ENCODE peak calls at places on chromosome X, in four cellular contexts. C, R, D and V are unnamed samples.

GRCh38 chrX:153469811-153470410 is 465 bp downstream of the HAUS7 start:
- DNase-seq in C (peak), R (no peak), D (peak), V (peak)

GRCh38 chrX:16918979-16919378 is 27.5 kb upstream of the REPS2 start:
- DNase-seq in C (no peak), R (no peak), D (no peak), V (no peak)

GRCh38 chrX:40166582-40166981 is 68.8 kb upstream of the BCOR start:
- DNase-seq in C (no peak), R (no peak), D (no peak), V (peak)

GRCh38 chrX:40933132-40934078 is 151.8 kb upstream of the USP9X start:
- DNase-seq in C (no peak), R (peak), D (peak), V (peak)

GRCh38 chrX:2691543-2692220 is 587 bp downstream of the CD99 start:
- DNase-seq in C (no peak), R (no peak), D (peak), V (peak)

GRCh38 chrX:121570072-121570841 is 522.8 kb downstream of the GLUD2 start:
- DNase-seq in C (no peak), R (no peak), D (no peak), V (no peak)

GRCh38 chrX:11533211-11533651 is 132.5 kb downstream of the ARHGAP6 start:
- DNase-seq in C (peak), R (peak), D (peak), V (peak)

GRCh38 chrX:11757729-11758399 is at the start of gene MSL3:
- DNase-seq in C (peak), R (peak), D (peak), V (peak)

GRCh38 chrX:154051210-154051810 is 31.6 kb upstream of the IRAK1 start:
- DNase-seq in C (peak), R (peak), D (peak), V (peak)

GRCh38 chrX:20063716-20064351 is 52.9 kb downstream of the MAP7D2 start:
- DNase-seq in C (no peak), R (no peak), D (peak), V (no peak)

GRCh38 chrX:13837290-13837745 is 20.4 kb upstream of the GPM6B start:
- DNase-seq in C (no peak), R (no peak), D (no peak), V (no peak)

GRCh38 chrX:10681167-10681566 is 60.8 kb upstream of the MID1 start:
- DNase-seq in C (no peak), R (no peak), D (no peak), V (no peak)

GRCh38 chrX:153400146-153401132 is 711 bp downstream of the PNMA6E start:
- DNase-seq in C (no peak), R (no peak), D (peak), V (peak)

GRCh38 chrX:42714981-42715688 is 62.8 kb downstream of the PPP1R2C start:
- DNase-seq in C (no peak), R (peak), D (no peak), V (peak)

GRCh38 chrX:132737743-132738142 is 220.7 kb downstream of the HS6ST2 start:
- DNase-seq in C (no peak), R (no peak), D (no peak), V (peak)

GRCh38 chrX:22699591-22700091 is 300.1 kb upstream of the DDX53 start:
- DNase-seq in C (no peak), R (no peak), D (peak), V (peak)